ENCODE peak calls at places on chromosome 9, in seven cellular contexts. One of them, this sample, is unnamed.

GRCh38 chr9:115250646-115251045 is 132.7 kb upstream of the TNC start:
- DNase-seq in stimulated activated CD4-positive, alpha-beta T cell treated with anti-CD3 and anti-CD28 coated beads, Interleukin-2, amount 100 ng/mL, for 24 hours: no peak
- DNase-seq in HT-29: peak
- DNase-seq in amniotic stem cell: peak
- DNase-seq in activated CD4-positive, alpha-beta T cell treated with anti-CD3 and anti-CD28 coated beads, Interleukin-2, amount 10 ng/mL, durations not matched to agents 7 days and 5 days: no peak
- DNase-seq in WTC11: no peak
- DNase-seq in Right ventricle myocardium superior: no peak
- DNase-seq in this sample: peak

GRCh38 chr9:87080512-87081225 is 133.4 kb upstream of the GAS1 start:
- DNase-seq in stimulated activated CD4-positive, alpha-beta T cell treated with anti-CD3 and anti-CD28 coated beads, Interleukin-2, amount 100 ng/mL, for 24 hours: no peak
- DNase-seq in HT-29: peak
- DNase-seq in amniotic stem cell: no peak
- DNase-seq in activated CD4-positive, alpha-beta T cell treated with anti-CD3 and anti-CD28 coated beads, Interleukin-2, amount 10 ng/mL, durations not matched to agents 7 days and 5 days: no peak
- DNase-seq in WTC11: no peak
- DNase-seq in Right ventricle myocardium superior: no peak
- DNase-seq in this sample: peak

GRCh38 chr9:70263421-70263820 is 4.6 kb downstream of the SMC5 start:
- DNase-seq in stimulated activated CD4-positive, alpha-beta T cell treated with anti-CD3 and anti-CD28 coated beads, Interleukin-2, amount 100 ng/mL, for 24 hours: no peak
- DNase-seq in HT-29: no peak
- DNase-seq in amniotic stem cell: no peak
- DNase-seq in activated CD4-positive, alpha-beta T cell treated with anti-CD3 and anti-CD28 coated beads, Interleukin-2, amount 10 ng/mL, durations not matched to agents 7 days and 5 days: no peak
- DNase-seq in WTC11: no peak
- DNase-seq in Right ventricle myocardium superior: no peak
- DNase-seq in this sample: peak

GRCh38 chr9:127049044-127049443 is 73.4 kb downstream of the ANGPTL2 start:
- DNase-seq in stimulated activated CD4-positive, alpha-beta T cell treated with anti-CD3 and anti-CD28 coated beads, Interleukin-2, amount 100 ng/mL, for 24 hours: no peak
- DNase-seq in HT-29: peak
- DNase-seq in amniotic stem cell: peak
- DNase-seq in activated CD4-positive, alpha-beta T cell treated with anti-CD3 and anti-CD28 coated beads, Interleukin-2, amount 10 ng/mL, durations not matched to agents 7 days and 5 days: peak
- DNase-seq in WTC11: no peak
- DNase-seq in Right ventricle myocardium superior: no peak
- DNase-seq in this sample: peak

GRCh38 chr9:16032799-16033198 is 480.0 kb downstream of the CCDC171 start:
- DNase-seq in stimulated activated CD4-positive, alpha-beta T cell treated with anti-CD3 and anti-CD28 coated beads, Interleukin-2, amount 100 ng/mL, for 24 hours: no peak
- DNase-seq in HT-29: peak
- DNase-seq in amniotic stem cell: no peak
- DNase-seq in activated CD4-positive, alpha-beta T cell treated with anti-CD3 and anti-CD28 coated beads, Interleukin-2, amount 10 ng/mL, durations not matched to agents 7 days and 5 days: no peak
- DNase-seq in WTC11: no peak
- DNase-seq in Right ventricle myocardium superior: no peak
- DNase-seq in this sample: peak

GRCh38 chr9:111037744-111038335 is 430 bp downstream of the LPAR1 start:
- DNase-seq in stimulated activated CD4-positive, alpha-beta T cell treated with anti-CD3 and anti-CD28 coated beads, Interleukin-2, amount 100 ng/mL, for 24 hours: no peak
- DNase-seq in HT-29: no peak
- DNase-seq in amniotic stem cell: no peak
- DNase-seq in activated CD4-positive, alpha-beta T cell treated with anti-CD3 and anti-CD28 coated beads, Interleukin-2, amount 10 ng/mL, durations not matched to agents 7 days and 5 days: no peak
- DNase-seq in WTC11: peak
- DNase-seq in Right ventricle myocardium superior: peak
- DNase-seq in this sample: peak

GRCh38 chr9:16784002-16784401 is 86.5 kb downstream of the BNC2 start:
- DNase-seq in stimulated activated CD4-positive, alpha-beta T cell treated with anti-CD3 and anti-CD28 coated beads, Interleukin-2, amount 100 ng/mL, for 24 hours: no peak
- DNase-seq in HT-29: no peak
- DNase-seq in amniotic stem cell: no peak
- DNase-seq in activated CD4-positive, alpha-beta T cell treated with anti-CD3 and anti-CD28 coated beads, Interleukin-2, amount 10 ng/mL, durations not matched to agents 7 days and 5 days: no peak
- DNase-seq in WTC11: no peak
- DNase-seq in Right ventricle myocardium superior: no peak
- DNase-seq in this sample: no peak

GRCh38 chr9:40927851-40928802 is 200.4 kb downstream of the FOXD4L6 start:
- DNase-seq in stimulated activated CD4-positive, alpha-beta T cell treated with anti-CD3 and anti-CD28 coated beads, Interleukin-2, amount 100 ng/mL, for 24 hours: no peak
- DNase-seq in HT-29: no peak
- DNase-seq in amniotic stem cell: no peak
- DNase-seq in activated CD4-positive, alpha-beta T cell treated with anti-CD3 and anti-CD28 coated beads, Interleukin-2, amount 10 ng/mL, durations not matched to agents 7 days and 5 days: no peak
- DNase-seq in WTC11: no peak
- DNase-seq in Right ventricle myocardium superior: no peak
- DNase-seq in this sample: no peak

GRCh38 chr9:89137548-89138462 is 40.8 kb downstream of the SHC3 start:
- DNase-seq in stimulated activated CD4-positive, alpha-beta T cell treated with anti-CD3 and anti-CD28 coated beads, Interleukin-2, amount 100 ng/mL, for 24 hours: no peak
- DNase-seq in HT-29: no peak
- DNase-seq in amniotic stem cell: peak
- DNase-seq in activated CD4-positive, alpha-beta T cell treated with anti-CD3 and anti-CD28 coated beads, Interleukin-2, amount 10 ng/mL, durations not matched to agents 7 days and 5 days: no peak
- DNase-seq in WTC11: no peak
- DNase-seq in Right ventricle myocardium superior: peak
- DNase-seq in this sample: peak

GRCh38 chr9:112648624-112649023 is 69.3 kb downstream of the INIP start:
- DNase-seq in stimulated activated CD4-positive, alpha-beta T cell treated with anti-CD3 and anti-CD28 coated beads, Interleukin-2, amount 100 ng/mL, for 24 hours: no peak
- DNase-seq in HT-29: no peak
- DNase-seq in amniotic stem cell: no peak
- DNase-seq in activated CD4-positive, alpha-beta T cell treated with anti-CD3 and anti-CD28 coated beads, Interleukin-2, amount 10 ng/mL, durations not matched to agents 7 days and 5 days: no peak
- DNase-seq in WTC11: no peak
- DNase-seq in Right ventricle myocardium superior: no peak
- DNase-seq in this sample: no peak

GRCh38 chr9:114289571-114290481 is 33.1 kb upstream of the ORM1 start:
- DNase-seq in stimulated activated CD4-positive, alpha-beta T cell treated with anti-CD3 and anti-CD28 coated beads, Interleukin-2, amount 100 ng/mL, for 24 hours: no peak
- DNase-seq in HT-29: no peak
- DNase-seq in amniotic stem cell: no peak
- DNase-seq in activated CD4-positive, alpha-beta T cell treated with anti-CD3 and anti-CD28 coated beads, Interleukin-2, amount 10 ng/mL, durations not matched to agents 7 days and 5 days: no peak
- DNase-seq in WTC11: no peak
- DNase-seq in Right ventricle myocardium superior: no peak
- DNase-seq in this sample: no peak

GRCh38 chr9:37061763-37062162 is 27.7 kb upstream of the PAX5 start:
- DNase-seq in stimulated activated CD4-positive, alpha-beta T cell treated with anti-CD3 and anti-CD28 coated beads, Interleukin-2, amount 100 ng/mL, for 24 hours: no peak
- DNase-seq in HT-29: no peak
- DNase-seq in amniotic stem cell: no peak
- DNase-seq in activated CD4-positive, alpha-beta T cell treated with anti-CD3 and anti-CD28 coated beads, Interleukin-2, amount 10 ng/mL, durations not matched to agents 7 days and 5 days: no peak
- DNase-seq in WTC11: no peak
- DNase-seq in Right ventricle myocardium superior: no peak
- DNase-seq in this sample: peak

GRCh38 chr9:107488400-107489143 is 997 bp downstream of the KLF4 start:
- DNase-seq in stimulated activated CD4-positive, alpha-beta T cell treated with anti-CD3 and anti-CD28 coated beads, Interleukin-2, amount 100 ng/mL, for 24 hours: no peak
- DNase-seq in HT-29: peak
- DNase-seq in amniotic stem cell: peak
- DNase-seq in activated CD4-positive, alpha-beta T cell treated with anti-CD3 and anti-CD28 coated beads, Interleukin-2, amount 10 ng/mL, durations not matched to agents 7 days and 5 days: no peak
- DNase-seq in WTC11: peak
- DNase-seq in Right ventricle myocardium superior: peak
- DNase-seq in this sample: peak

GRCh38 chr9:23754551-23754950 is 71.5 kb downstream of the ELAVL2 start:
- DNase-seq in stimulated activated CD4-positive, alpha-beta T cell treated with anti-CD3 and anti-CD28 coated beads, Interleukin-2, amount 100 ng/mL, for 24 hours: no peak
- DNase-seq in HT-29: no peak
- DNase-seq in amniotic stem cell: no peak
- DNase-seq in activated CD4-positive, alpha-beta T cell treated with anti-CD3 and anti-CD28 coated beads, Interleukin-2, amount 10 ng/mL, durations not matched to agents 7 days and 5 days: no peak
- DNase-seq in WTC11: no peak
- DNase-seq in Right ventricle myocardium superior: no peak
- DNase-seq in this sample: peak

GRCh38 chr9:128116104-128117083 is 11.1 kb downstream of the PTGES2 start:
- DNase-seq in stimulated activated CD4-positive, alpha-beta T cell treated with anti-CD3 and anti-CD28 coated beads, Interleukin-2, amount 100 ng/mL, for 24 hours: no peak
- DNase-seq in HT-29: no peak
- DNase-seq in amniotic stem cell: no peak
- DNase-seq in activated CD4-positive, alpha-beta T cell treated with anti-CD3 and anti-CD28 coated beads, Interleukin-2, amount 10 ng/mL, durations not matched to agents 7 days and 5 days: no peak
- DNase-seq in WTC11: no peak
- DNase-seq in Right ventricle myocardium superior: peak
- DNase-seq in this sample: no peak

GRCh38 chr9:113620377-113621161 is 157.0 kb downstream of the RGS3 start:
- DNase-seq in stimulated activated CD4-positive, alpha-beta T cell treated with anti-CD3 and anti-CD28 coated beads, Interleukin-2, amount 100 ng/mL, for 24 hours: no peak
- DNase-seq in HT-29: peak
- DNase-seq in amniotic stem cell: peak
- DNase-seq in activated CD4-positive, alpha-beta T cell treated with anti-CD3 and anti-CD28 coated beads, Interleukin-2, amount 10 ng/mL, durations not matched to agents 7 days and 5 days: no peak
- DNase-seq in WTC11: no peak
- DNase-seq in Right ventricle myocardium superior: peak
- DNase-seq in this sample: peak

GRCh38 chr9:35688558-35689350 is 971 bp downstream of the TPM2 start:
- DNase-seq in stimulated activated CD4-positive, alpha-beta T cell treated with anti-CD3 and anti-CD28 coated beads, Interleukin-2, amount 100 ng/mL, for 24 hours: peak
- DNase-seq in HT-29: peak
- DNase-seq in amniotic stem cell: no peak
- DNase-seq in activated CD4-positive, alpha-beta T cell treated with anti-CD3 and anti-CD28 coated beads, Interleukin-2, amount 10 ng/mL, durations not matched to agents 7 days and 5 days: no peak
- DNase-seq in WTC11: no peak
- DNase-seq in Right ventricle myocardium superior: no peak
- DNase-seq in this sample: peak

GRCh38 chr9:125906144-125906543 is 159.0 kb downstream of the PBX3 start:
- DNase-seq in stimulated activated CD4-positive, alpha-beta T cell treated with anti-CD3 and anti-CD28 coated beads, Interleukin-2, amount 100 ng/mL, for 24 hours: no peak
- DNase-seq in HT-29: no peak
- DNase-seq in amniotic stem cell: peak
- DNase-seq in activated CD4-positive, alpha-beta T cell treated with anti-CD3 and anti-CD28 coated beads, Interleukin-2, amount 10 ng/mL, durations not matched to agents 7 days and 5 days: no peak
- DNase-seq in WTC11: no peak
- DNase-seq in Right ventricle myocardium superior: no peak
- DNase-seq in this sample: peak

GRCh38 chr9:19748278-19749126 is 40.3 kb downstream of the SLC24A2 start:
- DNase-seq in stimulated activated CD4-positive, alpha-beta T cell treated with anti-CD3 and anti-CD28 coated beads, Interleukin-2, amount 100 ng/mL, for 24 hours: no peak
- DNase-seq in HT-29: no peak
- DNase-seq in amniotic stem cell: no peak
- DNase-seq in activated CD4-positive, alpha-beta T cell treated with anti-CD3 and anti-CD28 coated beads, Interleukin-2, amount 10 ng/mL, durations not matched to agents 7 days and 5 days: peak
- DNase-seq in WTC11: no peak
- DNase-seq in Right ventricle myocardium superior: no peak
- DNase-seq in this sample: no peak

GRCh38 chr9:128733256-128733655 is 9.3 kb upstream of the ZDHHC12 start:
- DNase-seq in stimulated activated CD4-positive, alpha-beta T cell treated with anti-CD3 and anti-CD28 coated beads, Interleukin-2, amount 100 ng/mL, for 24 hours: no peak
- DNase-seq in HT-29: peak
- DNase-seq in amniotic stem cell: peak
- DNase-seq in activated CD4-positive, alpha-beta T cell treated with anti-CD3 and anti-CD28 coated beads, Interleukin-2, amount 10 ng/mL, durations not matched to agents 7 days and 5 days: no peak
- DNase-seq in WTC11: peak
- DNase-seq in Right ventricle myocardium superior: peak
- DNase-seq in this sample: peak

GRCh38 chr9:87428659-87429058 is 69.0 kb upstream of the DAPK1 start:
- DNase-seq in stimulated activated CD4-positive, alpha-beta T cell treated with anti-CD3 and anti-CD28 coated beads, Interleukin-2, amount 100 ng/mL, for 24 hours: no peak
- DNase-seq in HT-29: peak
- DNase-seq in amniotic stem cell: no peak
- DNase-seq in activated CD4-positive, alpha-beta T cell treated with anti-CD3 and anti-CD28 coated beads, Interleukin-2, amount 10 ng/mL, durations not matched to agents 7 days and 5 days: no peak
- DNase-seq in WTC11: no peak
- DNase-seq in Right ventricle myocardium superior: no peak
- DNase-seq in this sample: no peak

GRCh38 chr9:123296174-123296573 is 27.8 kb upstream of the STRBP start:
- DNase-seq in stimulated activated CD4-positive, alpha-beta T cell treated with anti-CD3 and anti-CD28 coated beads, Interleukin-2, amount 100 ng/mL, for 24 hours: no peak
- DNase-seq in HT-29: no peak
- DNase-seq in amniotic stem cell: no peak
- DNase-seq in activated CD4-positive, alpha-beta T cell treated with anti-CD3 and anti-CD28 coated beads, Interleukin-2, amount 10 ng/mL, durations not matched to agents 7 days and 5 days: no peak
- DNase-seq in WTC11: no peak
- DNase-seq in Right ventricle myocardium superior: no peak
- DNase-seq in this sample: no peak

GRCh38 chr9:85062385-85062784 is 392.9 kb downstream of the NTRK2 start:
- DNase-seq in stimulated activated CD4-positive, alpha-beta T cell treated with anti-CD3 and anti-CD28 coated beads, Interleukin-2, amount 100 ng/mL, for 24 hours: no peak
- DNase-seq in HT-29: no peak
- DNase-seq in amniotic stem cell: no peak
- DNase-seq in activated CD4-positive, alpha-beta T cell treated with anti-CD3 and anti-CD28 coated beads, Interleukin-2, amount 10 ng/mL, durations not matched to agents 7 days and 5 days: no peak
- DNase-seq in WTC11: no peak
- DNase-seq in Right ventricle myocardium superior: no peak
- DNase-seq in this sample: no peak

GRCh38 chr9:98229620-98230019 is 25.8 kb downstream of the TBC1D2 start:
- DNase-seq in stimulated activated CD4-positive, alpha-beta T cell treated with anti-CD3 and anti-CD28 coated beads, Interleukin-2, amount 100 ng/mL, for 24 hours: no peak
- DNase-seq in HT-29: no peak
- DNase-seq in amniotic stem cell: no peak
- DNase-seq in activated CD4-positive, alpha-beta T cell treated with anti-CD3 and anti-CD28 coated beads, Interleukin-2, amount 10 ng/mL, durations not matched to agents 7 days and 5 days: no peak
- DNase-seq in WTC11: no peak
- DNase-seq in Right ventricle myocardium superior: no peak
- DNase-seq in this sample: no peak

GRCh38 chr9:93427655-93428379 is 23.7 kb upstream of the FAM120A start:
- DNase-seq in stimulated activated CD4-positive, alpha-beta T cell treated with anti-CD3 and anti-CD28 coated beads, Interleukin-2, amount 100 ng/mL, for 24 hours: no peak
- DNase-seq in HT-29: peak
- DNase-seq in amniotic stem cell: no peak
- DNase-seq in activated CD4-positive, alpha-beta T cell treated with anti-CD3 and anti-CD28 coated beads, Interleukin-2, amount 10 ng/mL, durations not matched to agents 7 days and 5 days: no peak
- DNase-seq in WTC11: peak
- DNase-seq in Right ventricle myocardium superior: no peak
- DNase-seq in this sample: no peak

GRCh38 chr9:98610711-98611110 is 98.0 kb downstream of the GABBR2 start:
- DNase-seq in stimulated activated CD4-positive, alpha-beta T cell treated with anti-CD3 and anti-CD28 coated beads, Interleukin-2, amount 100 ng/mL, for 24 hours: no peak
- DNase-seq in HT-29: no peak
- DNase-seq in amniotic stem cell: no peak
- DNase-seq in activated CD4-positive, alpha-beta T cell treated with anti-CD3 and anti-CD28 coated beads, Interleukin-2, amount 10 ng/mL, durations not matched to agents 7 days and 5 days: no peak
- DNase-seq in WTC11: no peak
- DNase-seq in Right ventricle myocardium superior: no peak
- DNase-seq in this sample: no peak

GRCh38 chr9:21989440-21990189 is 4.6 kb downstream of the CDKN2A start:
- DNase-seq in stimulated activated CD4-positive, alpha-beta T cell treated with anti-CD3 and anti-CD28 coated beads, Interleukin-2, amount 100 ng/mL, for 24 hours: no peak
- DNase-seq in HT-29: no peak
- DNase-seq in amniotic stem cell: no peak
- DNase-seq in activated CD4-positive, alpha-beta T cell treated with anti-CD3 and anti-CD28 coated beads, Interleukin-2, amount 10 ng/mL, durations not matched to agents 7 days and 5 days: no peak
- DNase-seq in WTC11: peak
- DNase-seq in Right ventricle myocardium superior: no peak
- DNase-seq in this sample: no peak

GRCh38 chr9:113018247-113018646 is 6.3 kb upstream of the ZNF883 start:
- DNase-seq in stimulated activated CD4-positive, alpha-beta T cell treated with anti-CD3 and anti-CD28 coated beads, Interleukin-2, amount 100 ng/mL, for 24 hours: no peak
- DNase-seq in HT-29: no peak
- DNase-seq in amniotic stem cell: no peak
- DNase-seq in activated CD4-positive, alpha-beta T cell treated with anti-CD3 and anti-CD28 coated beads, Interleukin-2, amount 10 ng/mL, durations not matched to agents 7 days and 5 days: no peak
- DNase-seq in WTC11: no peak
- DNase-seq in Right ventricle myocardium superior: no peak
- DNase-seq in this sample: no peak

GRCh38 chr9:124475158-124475867 is 25.1 kb downstream of the ADGRD2 start:
- DNase-seq in stimulated activated CD4-positive, alpha-beta T cell treated with anti-CD3 and anti-CD28 coated beads, Interleukin-2, amount 100 ng/mL, for 24 hours: no peak
- DNase-seq in HT-29: no peak
- DNase-seq in amniotic stem cell: no peak
- DNase-seq in activated CD4-positive, alpha-beta T cell treated with anti-CD3 and anti-CD28 coated beads, Interleukin-2, amount 10 ng/mL, durations not matched to agents 7 days and 5 days: no peak
- DNase-seq in WTC11: peak
- DNase-seq in Right ventricle myocardium superior: no peak
- DNase-seq in this sample: no peak

GRCh38 chr9:122370869-122371467 is at the start of gene PTGS1:
- DNase-seq in stimulated activated CD4-positive, alpha-beta T cell treated with anti-CD3 and anti-CD28 coated beads, Interleukin-2, amount 100 ng/mL, for 24 hours: no peak
- DNase-seq in HT-29: peak
- DNase-seq in amniotic stem cell: no peak
- DNase-seq in activated CD4-positive, alpha-beta T cell treated with anti-CD3 and anti-CD28 coated beads, Interleukin-2, amount 10 ng/mL, durations not matched to agents 7 days and 5 days: no peak
- DNase-seq in WTC11: peak
- DNase-seq in Right ventricle myocardium superior: peak
- DNase-seq in this sample: peak

GRCh38 chr9:93597142-93597706 is 20.8 kb downstream of the PHF2 start:
- DNase-seq in stimulated activated CD4-positive, alpha-beta T cell treated with anti-CD3 and anti-CD28 coated beads, Interleukin-2, amount 100 ng/mL, for 24 hours: no peak
- DNase-seq in HT-29: no peak
- DNase-seq in amniotic stem cell: no peak
- DNase-seq in activated CD4-positive, alpha-beta T cell treated with anti-CD3 and anti-CD28 coated beads, Interleukin-2, amount 10 ng/mL, durations not matched to agents 7 days and 5 days: no peak
- DNase-seq in WTC11: no peak
- DNase-seq in Right ventricle myocardium superior: no peak
- DNase-seq in this sample: no peak

GRCh38 chr9:135507104-135508035 is 6.9 kb downstream of the MRPS2 start:
- DNase-seq in stimulated activated CD4-positive, alpha-beta T cell treated with anti-CD3 and anti-CD28 coated beads, Interleukin-2, amount 100 ng/mL, for 24 hours: no peak
- DNase-seq in HT-29: no peak
- DNase-seq in amniotic stem cell: no peak
- DNase-seq in activated CD4-positive, alpha-beta T cell treated with anti-CD3 and anti-CD28 coated beads, Interleukin-2, amount 10 ng/mL, durations not matched to agents 7 days and 5 days: no peak
- DNase-seq in WTC11: peak
- DNase-seq in Right ventricle myocardium superior: no peak
- DNase-seq in this sample: no peak

GRCh38 chr9:137454145-137454505 is 5.0 kb downstream of the NSMF start:
- DNase-seq in stimulated activated CD4-positive, alpha-beta T cell treated with anti-CD3 and anti-CD28 coated beads, Interleukin-2, amount 100 ng/mL, for 24 hours: no peak
- DNase-seq in HT-29: no peak
- DNase-seq in amniotic stem cell: no peak
- DNase-seq in activated CD4-positive, alpha-beta T cell treated with anti-CD3 and anti-CD28 coated beads, Interleukin-2, amount 10 ng/mL, durations not matched to agents 7 days and 5 days: peak
- DNase-seq in WTC11: peak
- DNase-seq in Right ventricle myocardium superior: peak
- DNase-seq in this sample: peak

GRCh38 chr9:83299556-83299955 is 236.6 kb upstream of the RASEF start:
- DNase-seq in stimulated activated CD4-positive, alpha-beta T cell treated with anti-CD3 and anti-CD28 coated beads, Interleukin-2, amount 100 ng/mL, for 24 hours: no peak
- DNase-seq in HT-29: peak
- DNase-seq in amniotic stem cell: no peak
- DNase-seq in activated CD4-positive, alpha-beta T cell treated with anti-CD3 and anti-CD28 coated beads, Interleukin-2, amount 10 ng/mL, durations not matched to agents 7 days and 5 days: no peak
- DNase-seq in WTC11: no peak
- DNase-seq in Right ventricle myocardium superior: no peak
- DNase-seq in this sample: peak